ENCODE peak calls at places on chromosomes 7 and 10, in four cellular contexts. One of them, this sample, is unnamed.

GRCh38 chr7:30936650-30937245 is 25.1 kb downstream of the AQP1 start:
- DNase-seq in epithelial cell of esophagus: no peak
- DNase-seq in DMS 273 treated with DMSO at 0.1 percent for 48 hours: no peak
- DNase-seq in mammary epithelial cell: no peak
- DNase-seq in this sample: no peak

GRCh38 chr10:112052176-112052575 is 131.4 kb downstream of the GPAM start:
- DNase-seq in epithelial cell of esophagus: no peak
- DNase-seq in DMS 273 treated with DMSO at 0.1 percent for 48 hours: no peak
- DNase-seq in mammary epithelial cell: no peak
- DNase-seq in this sample: no peak

GRCh38 chr7:11625669-11626068 is 206.3 kb downstream of the THSD7A start:
- DNase-seq in epithelial cell of esophagus: no peak
- DNase-seq in DMS 273 treated with DMSO at 0.1 percent for 48 hours: no peak
- DNase-seq in mammary epithelial cell: no peak
- DNase-seq in this sample: no peak

GRCh38 chr10:30820282-30820991 is 190.9 kb upstream of the LYZL2 start:
- DNase-seq in epithelial cell of esophagus: no peak
- DNase-seq in DMS 273 treated with DMSO at 0.1 percent for 48 hours: no peak
- DNase-seq in mammary epithelial cell: no peak
- DNase-seq in this sample: no peak

GRCh38 chr10:110491346-110491745 is 6.4 kb upstream of the DUSP5 start:
- DNase-seq in epithelial cell of esophagus: no peak
- DNase-seq in DMS 273 treated with DMSO at 0.1 percent for 48 hours: no peak
- DNase-seq in mammary epithelial cell: no peak
- DNase-seq in this sample: no peak

GRCh38 chr10:50552771-50553535 is 70.8 kb downstream of the SGMS1 start:
- DNase-seq in epithelial cell of esophagus: peak
- DNase-seq in DMS 273 treated with DMSO at 0.1 percent for 48 hours: no peak
- DNase-seq in mammary epithelial cell: no peak
- DNase-seq in this sample: no peak

GRCh38 chr7:38806912-38807311 is 102.1 kb downstream of the VPS41 start:
- DNase-seq in epithelial cell of esophagus: no peak
- DNase-seq in DMS 273 treated with DMSO at 0.1 percent for 48 hours: no peak
- DNase-seq in mammary epithelial cell: no peak
- DNase-seq in this sample: no peak

GRCh38 chr7:108486291-108486966 is 30.2 kb upstream of the NRCAM start:
- DNase-seq in epithelial cell of esophagus: no peak
- DNase-seq in DMS 273 treated with DMSO at 0.1 percent for 48 hours: no peak
- DNase-seq in mammary epithelial cell: no peak
- DNase-seq in this sample: no peak

This sample was measured in NCI-H1694 treated with DMSO at 0.1 percent for 48 hours.